ENCODE peak calls at places on chromosomes 5 and 9, in nine cellular contexts. S, W, C, I, X, H, A, N and B are unnamed samples.

GRCh38 chr9:136481558-136481957 is 1.3 kb downstream of the SEC16A start:
- DNase-seq in S (no peak), W (no peak), C (no peak), I (no peak), X (no peak), H (no peak), A (no peak), N (no peak), B (no peak)

GRCh38 chr5:1200495-1201326 is 684 bp upstream of the SLC6A19 start:
- DNase-seq in S (no peak), W (no peak), C (no peak), I (no peak), X (no peak), H (no peak), A (no peak), N (no peak), B (no peak)

GRCh38 chr5:147935032-147935431 is 28.7 kb upstream of the C5orf46 start:
- DNase-seq in S (peak; percentile 69), W (peak; percentile 13), C (peak; percentile 74), I (peak; percentile 66), X (no peak), H (no peak), A (peak; percentile 14), N (no peak), B (peak; percentile 28)

GRCh38 chr9:134325813-134326753 is at the start of gene RXRA:
- DNase-seq in S (peak; percentile 81), W (peak; percentile 95), C (peak; percentile 79), I (peak; percentile 89), X (no peak), H (peak; percentile 61), A (peak; percentile 88), N (peak; percentile 89), B (peak; percentile 92)

GRCh38 chr5:72106922-72107873 is at the start of gene MAP1B:
- DNase-seq in S (peak; percentile 82), W (no peak), C (peak; percentile 93), I (peak; percentile 78), X (peak; percentile 98), H (no peak), A (peak; percentile 29), N (peak; percentile 64), B (peak; percentile 89)

GRCh38 chr5:79858097-79858723 is 132.9 kb downstream of the MTX3 start:
- DNase-seq in S (peak; percentile 55), W (peak; percentile 80), C (peak; percentile 77), I (peak; percentile 71), X (peak; percentile 75), H (peak; percentile 76), A (peak; percentile 75), N (peak; percentile 74), B (peak; percentile 70)

GRCh38 chr9:128390150-128390812 is 19.1 kb downstream of the URM1 start:
- DNase-seq in S (no peak), W (no peak), C (peak; percentile 66), I (no peak), X (no peak), H (no peak), A (no peak), N (no peak), B (no peak)

GRCh38 chr5:75869891-75870290 is 152.7 kb upstream of the POC5 start:
- DNase-seq in S (no peak), W (no peak), C (no peak), I (no peak), X (no peak), H (no peak), A (no peak), N (no peak), B (no peak)

GRCh38 chr5:73296772-73297171 is 123.8 kb downstream of the TMEM174 start:
- DNase-seq in S (peak; percentile 78), W (no peak), C (no peak), I (no peak), X (peak; percentile 54), H (no peak), A (no peak), N (no peak), B (no peak)

GRCh38 chr5:94658272-94658671 is 39.8 kb downstream of the SLF1 start:
- DNase-seq in S (no peak), W (no peak), C (no peak), I (no peak), X (no peak), H (no peak), A (no peak), N (no peak), B (no peak)

GRCh38 chr5:57735754-57736153 is 253.1 kb upstream of the ACTBL2 start:
- DNase-seq in S (peak; percentile 93), W (no peak), C (no peak), I (no peak), X (no peak), H (no peak), A (peak; percentile 6), N (no peak), B (no peak)

GRCh38 chr9:33230756-33231691 is 8.9 kb upstream of the SPINK4 start:
- DNase-seq in S (peak; percentile 33), W (no peak), C (no peak), I (no peak), X (peak; percentile 68), H (no peak), A (no peak), N (no peak), B (no peak)

GRCh38 chr9:78682206-78682605 is 385.3 kb downstream of the PSAT1 start:
- DNase-seq in S (no peak), W (no peak), C (peak; percentile 13), I (no peak), X (no peak), H (no peak), A (no peak), N (no peak), B (no peak)

GRCh38 chr9:99809586-99810357 is 11.9 kb upstream of the NR4A3 start:
- DNase-seq in S (no peak), W (no peak), C (peak; percentile 8), I (no peak), X (no peak), H (no peak), A (no peak), N (no peak), B (no peak)

GRCh38 chr5:121630402-121630801 is 221.3 kb upstream of the FTMT start:
- DNase-seq in S (peak; percentile 1), W (no peak), C (no peak), I (peak; percentile 5), X (no peak), H (no peak), A (peak; percentile 50), N (no peak), B (no peak)

GRCh38 chr9:20599195-20599594 is 23.1 kb downstream of the MLLT3 start:
- DNase-seq in S (peak; percentile 33), W (no peak), C (no peak), I (no peak), X (no peak), H (no peak), A (no peak), N (no peak), B (no peak)

GRCh38 chr5:73480500-73480899 is 17.7 kb upstream of the BTF3 start:
- DNase-seq in S (no peak), W (no peak), C (no peak), I (no peak), X (no peak), H (no peak), A (no peak), N (no peak), B (no peak)

GRCh38 chr5:159049844-159050318 is 49.8 kb downstream of the EBF1 start:
- DNase-seq in S (peak; percentile 78), W (no peak), C (no peak), I (peak; percentile 61), X (no peak), H (no peak), A (no peak), N (no peak), B (no peak)

GRCh38 chr5:108381034-108381954 is 604 bp downstream of the FBXL17 start:
- DNase-seq in S (peak; percentile 73), W (peak; percentile 87), C (peak; percentile 78), I (peak; percentile 68), X (peak; percentile 73), H (peak; percentile 67), A (peak; percentile 80), N (peak; percentile 85), B (peak; percentile 61)

GRCh38 chr5:96339862-96340261 is 93.2 kb downstream of the PCSK1 start:
- DNase-seq in S (no peak), W (no peak), C (no peak), I (no peak), X (no peak), H (no peak), A (no peak), N (no peak), B (no peak)